ENCODE peak calls at places on chromosomes 3 and 15, in nine cellular contexts. H is H9; T is lower lobe of right lung; Z is EL; R is uterus; Y is effector memory CD8-positive, alpha-beta T cell; K is tibial artery; S is GM12892; W is stimulated activated CD8-positive, alpha-beta memory T cell treated with anti-CD3 and anti-CD28 coated beads, Interleukin-2, amount 100 ng/mL, for 48 hours. L is an unnamed sample.
A peak's percentile ranks its signal among the peaks of the same experiment; 100 is the strongest.

GRCh38 chr3:193346259-193346658 is 32.3 kb downstream of the ATP13A5 start:
- DNase-seq in H (peak; percentile 39), T (no peak), Z (no peak), R (no peak), Y (no peak), K (no peak), S (no peak), W (no peak), L (no peak)

GRCh38 chr15:63501256-63502089 is 2.9 kb upstream of the USP3 start:
- DNase-seq in H (peak; percentile 53), T (peak; percentile 84), Z (peak; percentile 89), R (peak; percentile 92), Y (no peak), K (peak; percentile 95), S (no peak), W (no peak), L (no peak)

GRCh38 chr15:64334530-64334929 is 21.4 kb downstream of the CSNK1G1 start:
- DNase-seq in H (peak; percentile 69), T (no peak), Z (no peak), R (no peak), Y (no peak), K (no peak), S (no peak), W (peak; percentile 12), L (no peak)

GRCh38 chr3:119649764-119650163 is 10.6 kb downstream of the POPDC2 start:
- DNase-seq in H (no peak), T (no peak), Z (no peak), R (no peak), Y (no peak), K (no peak), S (no peak), W (no peak), L (no peak)

GRCh38 chr3:46143951-46144473 is 64.1 kb downstream of the CCR1 start:
- DNase-seq in H (no peak), T (peak; percentile 56), Z (no peak), R (no peak), Y (no peak), K (no peak), S (no peak), W (no peak), L (no peak)

GRCh38 chr3:10370429-10370828 is 49.5 kb upstream of the SEC13 start:
- DNase-seq in H (no peak), T (no peak), Z (peak; percentile 65), R (no peak), Y (no peak), K (no peak), S (no peak), W (no peak), L (no peak)

GRCh38 chr3:126442099-126442848 is 33.4 kb downstream of the ZXDC start:
- DNase-seq in H (no peak), T (no peak), Z (no peak), R (no peak), Y (no peak), K (no peak), S (no peak), W (no peak), L (no peak)

GRCh38 chr15:57322602-57323250 is 53.6 kb upstream of the CGNL1 start:
- DNase-seq in H (no peak), T (no peak), Z (no peak), R (no peak), Y (no peak), K (no peak), S (no peak), W (no peak), L (no peak)

GRCh38 chr15:55742927-55743614 is at the start of gene PRTG:
- DNase-seq in H (peak; percentile 76), T (peak; percentile 81), Z (peak; percentile 86), R (peak; percentile 77), Y (no peak), K (peak; percentile 73), S (peak; percentile 28), W (no peak), L (no peak)

GRCh38 chr15:89845305-89845893 is 30.7 kb upstream of the ANPEP start:
- DNase-seq in H (no peak), T (no peak), Z (peak; percentile 92), R (no peak), Y (no peak), K (no peak), S (no peak), W (no peak), L (no peak)

GRCh38 chr15:89958107-89958805 is 42.9 kb upstream of the ZNF710 start:
- DNase-seq in H (no peak), T (peak; percentile 53), Z (no peak), R (no peak), Y (no peak), K (no peak), S (no peak), W (no peak), L (no peak)

GRCh38 chr15:74289671-74290070 is 53.5 kb downstream of the CCDC33 start:
- DNase-seq in H (no peak), T (no peak), Z (no peak), R (no peak), Y (no peak), K (no peak), S (no peak), W (no peak), L (no peak)

GRCh38 chr15:38253448-38253847 is 812 bp downstream of the SPRED1 start:
- DNase-seq in H (no peak), T (no peak), Z (peak; percentile 80), R (no peak), Y (no peak), K (no peak), S (no peak), W (no peak), L (no peak)

GRCh38 chr3:149702691-149703426 is 45.0 kb upstream of the WWTR1 start:
- DNase-seq in H (no peak), T (no peak), Z (peak; percentile 92), R (peak; percentile 46), Y (no peak), K (no peak), S (no peak), W (no peak), L (no peak)

GRCh38 chr3:13237776-13238490 is 164.7 kb upstream of the IQSEC1 start:
- DNase-seq in H (no peak), T (no peak), Z (no peak), R (no peak), Y (no peak), K (no peak), S (no peak), W (no peak), L (no peak)

GRCh38 chr3:154779571-154779970 is 300.5 kb upstream of the MME start:
- DNase-seq in H (no peak), T (no peak), Z (peak; percentile 72), R (no peak), Y (no peak), K (no peak), S (no peak), W (no peak), L (no peak)

GRCh38 chr15:31273258-31273941 is 53.2 kb upstream of the KLF13 start:
- DNase-seq in H (peak; percentile 23), T (peak; percentile 32), Z (no peak), R (peak; percentile 12), Y (no peak), K (peak; percentile 56), S (no peak), W (no peak), L (no peak)

GRCh38 chr3:48848816-48849515 is 1.3 kb upstream of the PRKAR2A start:
- DNase-seq in H (no peak), T (peak; percentile 14), Z (no peak), R (no peak), Y (no peak), K (no peak), S (no peak), W (no peak), L (no peak)